ENCODE peak calls at places on chromosome 12, in five cellular contexts. N is gastrocnemius medialis, O is body of pancreas, P is heart left ventricle, L is stomach. X is an unnamed sample.

GRCh38 chr12:122843472-122843871 is 8.2 kb downstream of the HIP1R start:
- DNase-seq in N (no peak), L (no peak), P (no peak), O (no peak), X (no peak)

GRCh38 chr12:31837913-31838312 is 109.1 kb upstream of the AMN1 start:
- DNase-seq in P (no peak), L (no peak), O (no peak), N (no peak), X (no peak)

GRCh38 chr12:20314325-20314724 is 54.0 kb upstream of the PDE3A start:
- DNase-seq in N (no peak), L (no peak), O (no peak), P (no peak), X (no peak)

GRCh38 chr12:6229823-6230222 is 29.6 kb downstream of the CD9 start:
- DNase-seq in N (peak; percentile 75), O (peak; percentile 76), L (no peak), P (peak; percentile 59), X (peak; percentile 58)

GRCh38 chr12:68538722-68539614 is 71.7 kb upstream of the RAP1B start:
- DNase-seq in O (peak; percentile 46), L (peak; percentile 33), P (peak; percentile 80), N (peak; percentile 16), X (peak; percentile 24)

GRCh38 chr12:129687731-129688130 is 216.1 kb downstream of the TMEM132D start:
- DNase-seq in L (no peak), N (no peak), O (no peak), P (no peak), X (no peak)

GRCh38 chr12:63319386-63319785 is 168.4 kb upstream of the AVPR1A start:
- DNase-seq in O (no peak), N (no peak), P (no peak), L (no peak), X (no peak)

GRCh38 chr12:39846971-39847661 is 227.5 kb upstream of the ABCD2 start:
- DNase-seq in P (no peak), O (no peak), L (no peak), N (no peak), X (no peak)

GRCh38 chr12:2834581-2835491 is at the start of gene NRIP2:
- DNase-seq in P (peak; percentile 47), N (no peak), O (peak; percentile 18), L (no peak), X (peak; percentile 75)

GRCh38 chr12:82923935-82924334 is 237.2 kb downstream of the TMTC2 start:
- DNase-seq in O (no peak), L (no peak), N (no peak), P (no peak), X (no peak)

GRCh38 chr12:120358412-120359158 is 10.4 kb downstream of the MSI1 start:
- DNase-seq in O (no peak), L (no peak), P (no peak), N (no peak), X (no peak)

GRCh38 chr12:110247340-110248095 is 33.5 kb upstream of the ATP2A2 start:
- DNase-seq in O (peak; percentile 74), P (peak; percentile 44), N (peak; percentile 92), L (peak; percentile 73), X (peak; percentile 75)

GRCh38 chr12:22275847-22276246 is 58.7 kb downstream of the ST8SIA1 start:
- DNase-seq in L (peak; percentile 45), O (peak; percentile 73), P (peak; percentile 70), N (peak; percentile 87), X (peak; percentile 75)

GRCh38 chr12:3698218-3698974 is 54.5 kb downstream of the CRACR2A start:
- DNase-seq in L (no peak), N (peak; percentile 72), O (no peak), P (no peak), X (no peak)

GRCh38 chr12:111455448-111456320 is 50.0 kb downstream of the SH2B3 start:
- DNase-seq in N (no peak), L (no peak), P (no peak), O (no peak), X (no peak)

GRCh38 chr12:123757555-123757954 is 4.5 kb upstream of the DNAH10 start:
- DNase-seq in L (no peak), P (no peak), N (no peak), O (peak; percentile 48), X (no peak)

GRCh38 chr12:56158926-56159461 is 835 bp downstream of the MYL6 start:
- DNase-seq in L (peak; percentile 82), P (peak; percentile 88), O (peak; percentile 82), N (peak; percentile 95), X (peak; percentile 93)

GRCh38 chr12:72141381-72141780 is 130.8 kb upstream of the TRHDE start:
- DNase-seq in O (no peak), N (no peak), P (no peak), L (no peak), X (no peak)

GRCh38 chr12:31106101-31106803 is 32.6 kb downstream of the DDX11 start:
- DNase-seq in N (no peak), P (no peak), L (no peak), O (no peak), X (no peak)

GRCh38 chr12:78959556-78959955 is 95.0 kb downstream of the SYT1 start:
- DNase-seq in P (no peak), L (no peak), O (no peak), N (no peak), X (no peak)

GRCh38 chr12:65324551-65324950 is 46.1 kb downstream of the MSRB3 start:
- DNase-seq in L (no peak), O (no peak), P (no peak), N (no peak), X (no peak)

GRCh38 chr12:51191516-51192283 is 18.8 kb upstream of the TFCP2 start:
- DNase-seq in L (no peak), O (no peak), N (no peak), P (no peak), X (peak; percentile 87)

GRCh38 chr12:51189790-51190355 is 16.9 kb upstream of the TFCP2 start:
- DNase-seq in N (no peak), O (no peak), L (no peak), P (no peak), X (no peak)

GRCh38 chr12:51192284-51192671 is 19.3 kb upstream of the TFCP2 start:
- DNase-seq in O (no peak), L (no peak), P (no peak), N (no peak), X (peak; percentile 49)

GRCh38 chr12:51188359-51189051 is 15.6 kb upstream of the TFCP2 start:
- DNase-seq in O (no peak), L (no peak), N (peak; percentile 62), P (no peak), X (peak; percentile 87)

DNA sequence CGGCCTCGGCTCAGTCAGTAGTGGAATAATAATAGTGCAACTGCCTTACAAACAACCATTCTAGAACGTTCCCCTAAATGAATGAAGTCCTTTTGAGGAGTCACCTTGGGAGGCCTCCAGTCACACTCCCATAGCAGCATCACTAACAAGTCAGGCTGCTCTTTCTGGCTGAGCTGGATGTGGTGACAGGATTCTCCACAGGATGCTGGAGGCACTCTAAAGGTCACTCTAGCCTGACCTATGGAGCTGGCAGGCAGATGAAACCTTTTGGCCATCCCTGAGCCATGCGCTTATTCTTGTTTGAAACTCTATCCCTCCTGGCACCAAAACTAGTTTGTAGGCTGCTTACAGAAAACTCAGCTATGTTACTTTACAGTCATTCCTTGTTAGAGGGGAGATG is 17.9 kb upstream of the TFCP2 start:
- DNase-seq in L (no peak), O (no peak), N (peak; percentile 34), P (no peak), X (peak; percentile 55)
- TF ChIP-seq CTCF in L (no peak), O (no peak), N (no peak), P (no peak), X (no peak)

GRCh38 chr12:12010277-12011031 is 60.3 kb upstream of the BCL2L14 start:
- DNase-seq in N (peak; percentile 41), P (peak; percentile 69), L (no peak), O (peak; percentile 69), X (peak; percentile 12)
- TF ChIP-seq POLR2A in N (no peak), P (no peak), L (no peak), O (no peak), X (no peak)

GRCh38 chr12:57491393-57492280 is 3.8 kb downstream of the MARS1 start:
- DNase-seq in L (no peak), P (no peak), N (no peak), O (no peak), X (no peak)
- TF ChIP-seq CTCF in L (no peak), P (no peak), N (no peak), O (no peak), X (no peak)

GRCh38 chr12:121815221-121815620 is 11.4 kb downstream of the SETD1B start:
- DNase-seq in O (no peak), N (no peak), P (no peak), L (no peak), X (no peak)
- TF ChIP-seq POLR2A in O (no peak), N (no peak), P (no peak), L (no peak), X (no peak)

GRCh38 chr12:57248934-57249742 is 1.8 kb downstream of the STAC3 start:
- DNase-seq in O (no peak), L (no peak), N (peak; percentile 17), P (no peak), X (no peak)
- TF ChIP-seq CTCF in O (no peak), L (no peak), N (no peak), P (no peak), X (no peak)

GRCh38 chr12:752673-753400 is 458 bp downstream of the WNK1 start:
- DNase-seq in N (peak; percentile 53), O (peak; percentile 65), P (peak; percentile 63), L (peak; percentile 68), X (peak; percentile 66)
- TF ChIP-seq POLR2A in N (peak; percentile 23), O (no peak), P (no peak), L (no peak), X (no peak)